ENCODE peak calls at places on chromosomes 4 and X, in ten cellular contexts. U is AG09319, H is tibial artery, M is astrocyte of the spinal cord, Y is bronchial epithelial cell, T is PC-9, E is WTC11, O is B cell, K is osteoblast, Z is lower leg skin. Q is an unnamed sample.

GRCh38 chrX:155819966-155820491 is 61.1 kb upstream of the VAMP7 start:
- DNase-seq in U (peak), H (peak), M (peak), Y (peak), T (peak), E (peak), O (peak), K (peak), Z (no peak), Q (peak)

GRCh38 chr4:168589154-168589553 is 92.3 kb downstream of the PALLD start:
- DNase-seq in U (no peak), H (no peak), M (peak), Y (peak), T (peak), E (no peak), O (no peak), K (no peak), Z (no peak), Q (no peak)

GRCh38 chr4:108166038-108166437 is 2.7 kb downstream of the LEF1 start:
- DNase-seq in U (no peak), H (no peak), M (no peak), Y (no peak), T (no peak), E (no peak), O (no peak), K (no peak), Z (no peak), Q (no peak)

GRCh38 chrX:23317799-23318724 is 16.6 kb upstream of the PTCHD1 start:
- DNase-seq in U (no peak), H (no peak), M (no peak), Y (no peak), T (no peak), E (peak), O (no peak), K (no peak), Z (no peak), Q (peak)

GRCh38 chr4:3515646-3516045 is 16.6 kb downstream of the LRPAP1 start:
- DNase-seq in U (no peak), H (no peak), M (no peak), Y (no peak), T (no peak), E (no peak), O (no peak), K (no peak), Z (no peak), Q (no peak)

GRCh38 chr4:151541438-151542071 is 132.6 kb downstream of the FHIP1A start:
- DNase-seq in U (no peak), H (no peak), M (peak), Y (peak), T (no peak), E (no peak), O (no peak), K (peak), Z (no peak), Q (no peak)

GRCh38 chrX:36583674-36584073 is 424.5 kb upstream of the FAM47C start:
- DNase-seq in U (no peak), H (no peak), M (no peak), Y (peak), T (no peak), E (no peak), O (no peak), K (no peak), Z (no peak), Q (no peak)

GRCh38 chr4:17701146-17701859 is 80.1 kb downstream of the FAM184B start:
- DNase-seq in U (no peak), H (no peak), M (no peak), Y (peak), T (no peak), E (no peak), O (no peak), K (no peak), Z (no peak), Q (no peak)

GRCh38 chr4:109278594-109279031 is 23.8 kb downstream of the COL25A1 start:
- DNase-seq in U (no peak), H (no peak), M (no peak), Y (no peak), T (no peak), E (no peak), O (no peak), K (no peak), Z (no peak), Q (no peak)

GRCh38 chr4:110748071-110748470 is 125.2 kb upstream of the PITX2 start:
- DNase-seq in U (no peak), H (no peak), M (no peak), Y (no peak), T (no peak), E (no peak), O (no peak), K (no peak), Z (no peak), Q (no peak)

GRCh38 chrX:101078716-101079115 is at the start of gene TMEM35A:
- DNase-seq in U (no peak), H (no peak), M (peak), Y (no peak), T (no peak), E (peak), O (no peak), K (peak), Z (no peak), Q (peak)

GRCh38 chrX:26747877-26748276 is 531.9 kb downstream of the MAGEB5 start:
- DNase-seq in U (no peak), H (no peak), M (no peak), Y (no peak), T (no peak), E (no peak), O (no peak), K (no peak), Z (no peak), Q (no peak)

GRCh38 chrX:40866878-40867277 is 131.5 kb upstream of the MED14 start:
- DNase-seq in U (no peak), H (no peak), M (peak), Y (no peak), T (no peak), E (no peak), O (no peak), K (no peak), Z (no peak), Q (no peak)

GRCh38 chr4:38591617-38592337 is 72.2 kb upstream of the KLF3 start:
- DNase-seq in U (no peak), H (no peak), M (no peak), Y (peak), T (no peak), E (no peak), O (no peak), K (peak), Z (no peak), Q (no peak)

GRCh38 chrX:10360121-10360520 is 203.3 kb downstream of the CLCN4 start:
- DNase-seq in U (no peak), H (no peak), M (peak), Y (no peak), T (no peak), E (no peak), O (no peak), K (peak), Z (no peak), Q (no peak)

DNA sequence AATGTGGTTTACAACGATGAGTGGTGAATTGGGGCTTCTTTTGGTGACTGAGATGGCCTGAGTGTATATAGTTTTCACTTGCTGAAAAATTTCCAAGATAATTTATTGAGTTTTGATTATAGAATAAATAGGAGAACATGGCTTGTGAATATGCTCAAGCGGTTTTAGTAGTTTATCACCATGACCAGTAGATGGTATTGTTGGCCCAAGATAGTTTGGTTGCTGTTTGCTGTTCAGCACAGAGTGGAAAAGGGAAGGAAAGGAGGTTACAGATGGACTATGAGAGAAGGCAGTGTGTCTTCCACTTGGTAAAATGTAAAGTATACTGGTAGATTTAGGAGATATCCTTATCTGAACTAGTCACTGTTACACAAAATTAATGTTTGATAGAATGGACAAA is 55.8 kb upstream of the POU4F2 start:
- DNase-seq in U (no peak), H (no peak), M (no peak), Y (peak), T (no peak), E (no peak), O (no peak), K (no peak), Z (no peak), Q (peak)
- TF ChIP-seq CTCF in U (no peak), H (no peak), M (no peak), Y (no peak), T (no peak), E (no peak), O (no peak), K (no peak), Z (no peak), Q (no peak)

DNA sequence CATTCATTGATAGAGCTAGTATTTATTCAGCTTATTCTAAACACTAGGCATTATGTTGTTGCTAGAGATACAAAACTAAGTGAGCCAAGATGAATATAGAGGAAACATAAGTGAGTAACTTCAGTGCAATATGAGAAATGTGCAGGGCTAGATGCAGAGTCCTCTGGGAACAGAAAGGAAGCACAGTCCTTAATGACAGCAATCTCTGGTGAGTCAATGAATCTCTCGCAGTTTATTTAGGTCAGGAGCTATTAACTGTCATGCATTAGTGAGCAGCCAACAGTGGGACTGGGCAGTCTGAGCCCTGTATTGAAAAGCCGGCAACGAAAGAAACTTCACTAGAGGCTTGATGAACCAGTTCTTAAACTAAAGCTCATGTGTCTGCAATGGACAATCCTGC is 598.1 kb upstream of the MAGEB2 start:
- DNase-seq in U (peak), H (no peak), M (peak), Y (no peak), T (no peak), E (no peak), O (no peak), K (peak), Z (no peak), Q (no peak)
- TF ChIP-seq CTCF in U (no peak), H (no peak), M (no peak), Y (no peak), T (no peak), E (no peak), O (no peak), K (no peak), Z (no peak), Q (no peak)

GRCh38 chr4:75514131-75514948 is at the start of the genes RCHY1 and THAP6:
- DNase-seq in U (peak), H (peak), M (peak), Y (peak), T (peak), E (peak), O (peak), K (peak), Z (peak), Q (peak)
- TF ChIP-seq CTCF in U (no peak), H (peak), M (no peak), Y (no peak), T (no peak), E (no peak), O (peak), K (no peak), Z (no peak), Q (no peak)

DNA sequence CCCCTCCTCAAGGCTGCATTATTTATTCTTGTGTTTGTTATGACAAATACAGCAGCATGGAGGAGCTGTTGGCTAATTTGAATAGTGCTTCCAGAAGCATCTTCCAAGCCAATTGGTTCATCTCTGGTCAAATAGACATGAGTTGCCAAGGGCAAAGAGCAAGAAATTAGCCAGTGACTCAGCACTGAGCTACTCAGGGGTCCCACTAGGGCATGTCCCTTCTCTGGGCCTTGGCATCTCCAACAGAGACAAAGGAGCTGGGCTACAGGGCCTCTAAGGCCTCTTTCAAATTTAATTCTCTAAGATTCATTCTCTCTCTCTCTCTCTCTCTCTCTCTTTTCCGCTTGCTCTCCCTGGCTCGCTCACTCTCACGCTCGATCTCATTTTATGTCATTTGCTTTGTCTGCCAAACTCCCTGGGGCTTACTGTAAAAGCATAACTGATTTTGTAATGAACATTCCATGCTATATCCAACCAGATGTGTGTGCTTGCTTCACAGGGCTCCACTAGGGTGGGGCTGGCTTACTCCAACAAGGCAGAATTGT is 86.7 kb upstream of the MAGEA4 start:
- DNase-seq in U (peak), H (peak), M (peak), Y (peak), T (peak), E (no peak), O (no peak), K (no peak), Z (no peak), Q (no peak)
- TF ChIP-seq CTCF in U (peak), H (no peak), M (peak), Y (peak), T (peak), E (no peak), O (no peak), K (peak), Z (no peak), Q (no peak)

DNA sequence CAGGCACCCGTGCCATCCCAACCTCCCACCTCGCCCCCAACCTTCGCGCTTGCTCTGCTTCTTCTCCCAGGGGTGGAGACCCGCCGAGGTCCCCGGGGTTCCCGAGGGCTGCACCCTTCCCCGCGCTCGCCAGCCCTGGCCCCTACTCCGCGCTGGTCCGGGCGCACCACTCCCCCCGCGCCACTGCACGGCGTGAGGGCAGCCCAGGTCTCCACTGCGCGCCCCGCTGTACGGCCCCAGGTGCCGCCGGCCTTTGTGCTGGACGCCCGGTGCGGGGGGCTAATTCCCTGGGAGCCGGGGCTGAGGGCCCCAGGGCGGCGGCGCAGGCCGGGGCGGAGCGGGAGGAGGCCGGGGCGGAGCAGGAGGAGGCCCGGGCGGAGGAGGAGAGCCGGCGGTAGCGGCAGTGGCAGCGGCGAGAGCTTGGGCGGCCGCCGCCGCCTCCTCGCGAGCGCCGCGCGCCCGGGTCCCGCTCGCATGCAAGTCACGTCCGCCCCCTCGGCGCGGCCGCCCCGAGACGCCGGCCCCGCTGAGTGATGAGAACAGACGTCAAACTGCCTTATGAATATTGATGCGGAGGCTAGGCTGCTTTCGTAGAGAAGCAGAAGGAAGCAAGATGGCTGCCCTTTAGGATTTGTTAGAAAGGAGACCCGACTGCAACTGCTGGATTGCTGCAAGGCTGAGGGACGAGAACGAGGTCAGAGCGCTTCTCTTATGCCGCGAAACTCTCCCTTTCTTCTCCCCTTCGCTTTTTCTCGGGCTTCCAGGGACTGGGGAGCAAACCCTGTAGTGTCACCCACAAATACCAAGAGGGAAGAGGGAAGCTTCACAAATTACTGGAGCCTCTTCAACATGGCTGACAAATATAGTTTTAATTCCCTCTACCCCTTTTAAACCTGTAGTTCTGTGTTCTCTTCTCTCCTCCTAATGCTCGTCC is at the start of gene TET2:
- DNase-seq in U (no peak), H (peak), M (peak), Y (peak), T (peak), E (peak), O (peak), K (peak), Z (peak), Q (peak)
- TF ChIP-seq CTCF in U (no peak), H (no peak), M (no peak), Y (no peak), T (no peak), E (no peak), O (no peak), K (no peak), Z (no peak), Q (no peak)

GRCh38 chr4:73127839-73128448 is 58.4 kb upstream of the COX18 start:
- DNase-seq in U (no peak), H (no peak), M (no peak), Y (peak), T (no peak), E (peak), O (no peak), K (no peak), Z (no peak), Q (no peak)
- TF ChIP-seq CTCF in U (peak), H (no peak), M (peak), Y (peak), T (no peak), E (no peak), O (peak), K (peak), Z (no peak), Q (no peak)

GRCh38 chrX:137432609-137433008 is 133.3 kb upstream of the ZIC3 start:
- DNase-seq in U (no peak), H (no peak), M (peak), Y (peak), T (no peak), E (peak), O (no peak), K (peak), Z (no peak), Q (peak)
- TF ChIP-seq CTCF in U (no peak), H (no peak), M (peak), Y (no peak), T (peak), E (peak), O (no peak), K (peak), Z (no peak), Q (peak)

DNA sequence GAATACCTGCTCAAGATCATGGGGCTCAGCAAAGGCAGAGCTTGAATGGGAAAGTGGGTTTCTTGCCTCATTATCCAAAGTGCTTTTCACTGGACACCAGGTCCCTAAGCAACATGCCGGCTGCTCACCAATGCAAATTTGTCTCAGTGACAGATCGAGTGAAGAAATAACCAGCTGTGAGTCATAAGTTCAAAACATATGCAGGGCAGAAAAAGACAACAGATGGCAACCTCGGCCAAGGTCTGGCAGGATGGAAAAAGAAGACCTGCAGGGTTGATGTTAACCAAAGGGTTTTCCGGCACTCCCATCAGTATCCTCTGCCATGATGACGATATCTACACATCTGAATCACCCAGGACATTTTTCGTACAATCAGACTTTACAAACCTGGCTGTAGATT is 124.1 kb downstream of the AFAP1 start:
- DNase-seq in U (no peak), H (no peak), M (peak), Y (peak), T (no peak), E (no peak), O (no peak), K (peak), Z (no peak), Q (no peak)
- TF ChIP-seq CTCF in U (no peak), H (no peak), M (no peak), Y (no peak), T (no peak), E (no peak), O (no peak), K (peak), Z (no peak), Q (no peak)